ENCODE peak calls at places on chromosomes 2 and 18, in five cellular contexts. H is left lung, K is endodermal cell, N is esophagus squamous epithelium, R is thoracic aorta. L is an unnamed sample.

GRCh38 chr2:20444113-20444992 is 2.5 kb upstream of the RHOB start:
- DNase-seq in H (peak), K (peak), N (no peak), R (no peak), L (no peak)

GRCh38 chr18:46291149-46291548 is 187.0 kb downstream of the HAUS1 start:
- DNase-seq in H (no peak), K (no peak), N (no peak), R (no peak), L (no peak)

GRCh38 chr18:13831864-13832508 is 8.0 kb downstream of the MC5R start:
- DNase-seq in H (no peak), K (peak), N (no peak), R (no peak), L (no peak)

GRCh38 chr2:192123847-192124246 is 70.9 kb downstream of the TMEFF2 start:
- DNase-seq in H (no peak), K (no peak), N (no peak), R (no peak), L (no peak)

GRCh38 chr18:55577812-55578539 is 10.0 kb downstream of the TCF4 start:
- DNase-seq in H (no peak), K (no peak), N (no peak), R (no peak), L (no peak)

GRCh38 chr2:121334581-121335293 is 49.7 kb upstream of the TFCP2L1 start:
- DNase-seq in H (no peak), K (peak), N (no peak), R (no peak), L (no peak)

GRCh38 chr18:80175451-80176235 is 66.6 kb downstream of the ADNP2 start:
- DNase-seq in H (no peak), K (no peak), N (no peak), R (no peak), L (peak)

GRCh38 chr2:181891966-181892794 is 650 bp downstream of the ITPRID2 start:
- DNase-seq in H (peak), K (peak), N (peak), R (no peak), L (peak)

GRCh38 chr2:217031445-217031844 is 171.6 kb upstream of the TNP1 start:
- DNase-seq in H (no peak), K (no peak), N (no peak), R (no peak), L (no peak)

GRCh38 chr2:45269149-45269793 is 260.0 kb upstream of the SIX2 start:
- DNase-seq in H (no peak), K (peak), N (no peak), R (no peak), L (no peak)

GRCh38 chr2:121038431-121038830 is 246.6 kb downstream of the TFCP2L1 start:
- DNase-seq in H (no peak), K (peak), N (no peak), R (no peak), L (no peak)

GRCh38 chr2:3176869-3177255 is 200.8 kb downstream of the EIPR1 start:
- DNase-seq in H (no peak), K (no peak), N (no peak), R (no peak), L (no peak)

GRCh38 chr18:73101977-73102376 is 234.2 kb upstream of the NETO1 start:
- DNase-seq in H (no peak), K (no peak), N (no peak), R (no peak), L (no peak)

GRCh38 chr2:172953970-172954852 is 121.4 kb upstream of the MAP3K20 start:
- DNase-seq in H (no peak), K (no peak), N (no peak), R (no peak), L (no peak)

GRCh38 chr2:136765736-136766323 is 485 bp downstream of the THSD7B start:
- DNase-seq in H (no peak), K (peak), N (no peak), R (no peak), L (no peak)

DNA sequence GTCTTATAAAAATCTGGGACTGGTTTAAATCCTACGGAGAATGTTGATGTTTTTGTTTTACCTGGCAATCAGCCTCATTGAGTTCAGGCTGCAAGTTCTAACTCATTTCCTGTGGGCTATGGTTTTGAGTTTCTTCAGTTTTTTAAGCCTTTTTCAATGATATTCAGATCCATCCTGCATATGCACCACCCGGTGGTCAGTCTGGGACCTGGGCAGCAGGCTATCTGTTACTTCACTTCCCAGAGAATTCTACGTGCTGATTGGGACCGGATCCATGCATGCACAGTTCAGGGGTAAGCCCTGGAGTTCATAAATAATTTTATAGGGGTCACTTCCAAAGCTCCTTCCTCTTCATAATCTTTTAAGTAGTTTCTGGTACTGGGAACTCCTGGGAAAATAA is 339.2 kb upstream of the HNRNPA3 start:
- DNase-seq in H (no peak), K (peak), N (no peak), R (no peak), L (no peak)
- TF ChIP-seq CTCF in H (no peak), K (peak), N (no peak), R (no peak), L (no peak)

GRCh38 chr18:34764451-34764850 is 54.4 kb downstream of the DTNA start:
- DNase-seq in H (no peak), K (no peak), N (no peak), R (no peak), L (no peak)
- TF ChIP-seq CTCF in H (no peak), K (peak), N (no peak), R (no peak), L (no peak)

GRCh38 chr2:220053919-220054318 is 426.5 kb downstream of the SLC4A3 start:
- DNase-seq in H (no peak), K (no peak), N (no peak), R (no peak), L (no peak)
- TF ChIP-seq CTCF in H (no peak), K (peak), N (peak), R (no peak), L (no peak)

GRCh38 chr2:139031722-139032121 is 251.5 kb upstream of the NXPH2 start:
- DNase-seq in H (peak), K (peak), N (no peak), R (no peak), L (no peak)
- TF ChIP-seq CTCF in H (no peak), K (peak), N (no peak), R (no peak), L (no peak)

GRCh38 chr2:128356127-128356526 is 37.5 kb upstream of the HS6ST1 start:
- DNase-seq in H (no peak), K (no peak), N (no peak), R (no peak), L (no peak)

GRCh38 chr2:128357561-128358370 is 39.1 kb upstream of the HS6ST1 start:
- DNase-seq in H (no peak), K (no peak), N (no peak), R (no peak), L (no peak)

GRCh38 chr2:128350736-128351135 is 32.1 kb upstream of the HS6ST1 start:
- DNase-seq in H (no peak), K (no peak), N (no peak), R (no peak), L (no peak)

GRCh38 chr2:128354161-128354560 is 35.5 kb upstream of the HS6ST1 start:
- DNase-seq in H (no peak), K (no peak), N (no peak), R (no peak), L (no peak)

GRCh38 chr2:128354731-128355470 is 36.2 kb upstream of the HS6ST1 start:
- DNase-seq in H (no peak), K (no peak), N (no peak), R (no peak), L (no peak)
- TF ChIP-seq CTCF in H (no peak), K (no peak), N (no peak), R (no peak), L (no peak)

GRCh38 chr2:150485114-150485870 is 2.2 kb downstream of the RND3 start:
- DNase-seq in H (peak), K (peak), N (no peak), R (peak), L (no peak)
- TF ChIP-seq CTCF in H (no peak), K (peak), N (no peak), R (peak), L (no peak)

GRCh38 chr2:29317077-29317517 is 201.9 kb downstream of the CLIP4 start:
- DNase-seq in H (no peak), K (no peak), N (no peak), R (no peak), L (no peak)
- TF ChIP-seq CTCF in H (no peak), K (peak), N (no peak), R (no peak), L (no peak)